ENCODE peak calls at places on chromosomes 16 and 17, in five cellular contexts. K is NCI-H146; V is prostate gland; Z is stimulated activated CD4-positive, alpha-beta T cell treated with anti-CD3 and anti-CD28 coated beads, Interleukin-15, amount 100 ng/mL, for 24 hours; L is activated T-helper 1 cell treated with anti-CD3 and anti-CD28 coated beads, Interleukin-12 subunit alpha, Interleukin-12 subunit beta, Interleukin-2, Interleukin-4 antibody, amounts not matched to agents 30 ng/mL and 10 ng/mL and 1 ng/mL, durations not matched to agents 14 hours and 24 hours and 36 hours. T is an unnamed sample.

GRCh38 chr17:7838291-7839075 is 4.5 kb downstream of the KDM6B start:
- DNase-seq in K (peak; percentile 76), L (no peak), Z (no peak), V (no peak), T (peak; percentile 20)

GRCh38 chr16:56319391-56319790 is 106.0 kb downstream of the AMFR start:
- DNase-seq in L (no peak), V (no peak), K (no peak), Z (no peak), T (no peak)

GRCh38 chr16:49638696-49639629 is 216.9 kb downstream of the ZNF423 start:
- DNase-seq in L (no peak), K (no peak), V (no peak), Z (no peak), T (no peak)

GRCh38 chr16:49466881-49467280 is 93.3 kb downstream of the C16orf78 start:
- DNase-seq in K (no peak), Z (no peak), V (no peak), L (no peak), T (no peak)

GRCh38 chr16:16882766-16883165 is 503.8 kb downstream of the NPIPA7 start:
- DNase-seq in Z (no peak), L (no peak), V (no peak), K (no peak), T (no peak)

GRCh38 chr16:22081050-22081449 is 11.3 kb upstream of the VWA3A start:
- DNase-seq in Z (no peak), K (no peak), V (no peak), L (no peak), T (no peak)

GRCh38 chr16:29985271-29985811 is 10.1 kb downstream of the HIRIP3 start:
- DNase-seq in L (no peak), V (no peak), Z (no peak), K (no peak), T (no peak)

GRCh38 chr16:27084296-27085065 is 17.8 kb downstream of the C16orf82 start:
- DNase-seq in V (no peak), K (no peak), Z (no peak), L (no peak), T (no peak)

GRCh38 chr16:367333-367903 is 2.9 kb downstream of the MRPL28 start:
- DNase-seq in Z (no peak), K (no peak), V (no peak), L (no peak), T (no peak)

GRCh38 chr17:72126575-72127486 is 6.0 kb downstream of the SOX9 start:
- DNase-seq in V (peak; percentile 49), Z (no peak), L (no peak), K (no peak), T (no peak)

GRCh38 chr17:58224315-58224714 is 5.3 kb upstream of the MKS1 start:
- DNase-seq in V (no peak), K (no peak), L (no peak), Z (no peak), T (no peak)

GRCh38 chr17:67689534-67690177 is 28.1 kb upstream of the NOL11 start:
- DNase-seq in V (peak; percentile 74), Z (peak; percentile 62), L (peak; percentile 31), K (peak; percentile 70), T (peak; percentile 51)

GRCh38 chr16:2828521-2828840 is 1.6 kb upstream of the ZG16B start:
- DNase-seq in L (no peak), Z (no peak), V (no peak), K (no peak), T (no peak)

GRCh38 chr16:35440875-35441274 is 1981.5 kb downstream of the TP53TG3F start:
- DNase-seq in Z (no peak), K (no peak), V (no peak), L (no peak), T (no peak)

GRCh38 chr16:68356249-68356918 is 45.6 kb downstream of the PRMT7 start:
- DNase-seq in L (peak; percentile 73), V (no peak), K (no peak), Z (peak; percentile 79), T (no peak)

GRCh38 chr16:75385507-75386152 is 47.7 kb downstream of the CFDP1 start:
- DNase-seq in K (peak; percentile 23), Z (no peak), L (no peak), V (no peak), T (peak; percentile 70)

GRCh38 chr17:30093463-30094147 is 23.0 kb upstream of the NSRP1 start:
- DNase-seq in Z (peak; percentile 47), V (peak; percentile 15), L (peak; percentile 25), K (peak; percentile 56), T (peak; percentile 2)

GRCh38 chr16:46801428-46802049 is 29.4 kb downstream of the C16orf87 start:
- DNase-seq in Z (no peak), V (no peak), L (no peak), K (peak; percentile 11), T (no peak)

GRCh38 chr16:73610605-73611177 is 562.8 kb upstream of the ZFHX3 start:
- DNase-seq in V (no peak), L (no peak), K (no peak), Z (no peak), T (no peak)

GRCh38 chr16:72848759-72849664 is 198.9 kb downstream of the ZFHX3 start:
- DNase-seq in V (peak; percentile 86), L (no peak), Z (no peak), K (no peak), T (peak; percentile 82)

GRCh38 chr17:5587431-5588032 is 3.2 kb upstream of the NLRP1 start:
- DNase-seq in K (peak; percentile 61), L (peak; percentile 47), Z (peak; percentile 44), V (peak; percentile 42), T (peak; percentile 27)

GRCh38 chr16:67177743-67178699 is 5.7 kb downstream of the MATCAP1 start:
- DNase-seq in Z (peak; percentile 68), V (peak; percentile 85), K (peak; percentile 92), L (peak; percentile 54), T (no peak)

GRCh38 chr17:8955560-8955959 is 9.9 kb downstream of the PIK3R5 start:
- DNase-seq in L (no peak), Z (no peak), K (no peak), V (no peak), T (no peak)

GRCh38 chr17:38358586-38359513 is 7.2 kb downstream of the SOCS7 start:
- DNase-seq in L (no peak), V (peak; percentile 72), K (no peak), Z (no peak), T (no peak)

GRCh38 chr17:7293821-7294613 is 422 bp downstream of the YBX2 start:
- DNase-seq in K (peak; percentile 39), Z (peak; percentile 49), V (no peak), L (no peak), T (no peak)

GRCh38 chr16:13829712-13830304 is 90.1 kb upstream of the ERCC4 start:
- DNase-seq in Z (no peak), V (no peak), K (no peak), L (no peak), T (no peak)

GRCh38 chr17:31880311-31880710 is 21.2 kb downstream of the UTP6 start:
- DNase-seq in L (no peak), V (peak; percentile 34), Z (no peak), K (no peak), T (no peak)

GRCh38 chr16:88970095-88970494 is 6.9 kb downstream of the CBFA2T3 start:
- DNase-seq in L (no peak), V (no peak), K (no peak), Z (no peak), T (no peak)

GRCh38 chr16:35750701-35751104 is 2291.3 kb downstream of the TP53TG3F start:
- DNase-seq in V (no peak), L (no peak), K (no peak), Z (no peak), T (no peak)

GRCh38 chr16:21950782-21951521 is 2.2 kb upstream of the UQCRC2 start:
- DNase-seq in Z (peak; percentile 16), K (no peak), L (no peak), V (no peak), T (no peak)

GRCh38 chr17:222172-222571 is 40.7 kb upstream of the DOC2B start:
- DNase-seq in Z (no peak), V (no peak), K (no peak), L (no peak), T (no peak)

GRCh38 chr17:29036584-29036983 is 6.4 kb upstream of the PIPOX start:
- DNase-seq in K (no peak), Z (no peak), V (no peak), L (no peak), T (no peak)

GRCh38 chr17:13429201-13429600 is 172.5 kb downstream of the HS3ST3A1 start:
- DNase-seq in V (no peak), L (no peak), K (no peak), Z (no peak), T (peak; percentile 39)

GRCh38 chr17:58680038-58680369 is 11.8 kb downstream of the TEX14 start:
- DNase-seq in V (no peak), Z (no peak), K (peak; percentile 24), L (no peak), T (no peak)

GRCh38 chr16:50509521-50510341 is 38.5 kb upstream of the NKD1 start:
- DNase-seq in V (no peak), L (peak; percentile 15), Z (peak; percentile 53), K (no peak), T (no peak)

GRCh38 chr17:29649359-29649758 is 26.6 kb upstream of the CORO6 start:
- DNase-seq in K (no peak), V (no peak), Z (no peak), L (no peak), T (no peak)

GRCh38 chr16:2122429-2122828 is 13.3 kb downstream of the PKD1 start:
- DNase-seq in L (no peak), Z (no peak), K (no peak), V (no peak), T (no peak)

GRCh38 chr17:7843536-7844291 is 9.7 kb downstream of the KDM6B start:
- DNase-seq in L (peak; percentile 88), V (peak; percentile 77), K (peak; percentile 86), Z (peak; percentile 94), T (peak; percentile 60)

T was measured in amniotic stem cell.